ENCODE peak calls at places on chromosomes 2 and 18, in four cellular contexts. One of them, this sample, is unnamed.

GRCh38 chr18:10912790-10913560 is 236.4 kb downstream of the PIEZO2 start:
- DNase-seq in stimulated activated CD4-positive, alpha-beta T cell treated with anti-CD3 and anti-CD28 coated beads, TNF-alpha, amount 100 ng/mL, for 1 hour: no peak
- DNase-seq in IMR-90: peak; percentile 79
- DNase-seq in amniotic stem cell: peak; percentile 6
- DNase-seq in this sample: peak; percentile 96

GRCh38 chr2:109463891-109464290 is 149.9 kb downstream of the SEPTIN10 start:
- DNase-seq in IMR-90: no peak
- DNase-seq in amniotic stem cell: no peak
- DNase-seq in stimulated activated CD4-positive, alpha-beta T cell treated with anti-CD3 and anti-CD28 coated beads, TNF-alpha, amount 100 ng/mL, for 1 hour: no peak
- DNase-seq in this sample: no peak

GRCh38 chr2:99621106-99621505 is 131.3 kb upstream of the REV1 start:
- DNase-seq in stimulated activated CD4-positive, alpha-beta T cell treated with anti-CD3 and anti-CD28 coated beads, TNF-alpha, amount 100 ng/mL, for 1 hour: no peak
- DNase-seq in amniotic stem cell: no peak
- DNase-seq in IMR-90: no peak
- DNase-seq in this sample: no peak

GRCh38 chr2:240965296-240965904 is 33.0 kb upstream of the SNED1 start:
- DNase-seq in amniotic stem cell: no peak
- DNase-seq in IMR-90: no peak
- DNase-seq in stimulated activated CD4-positive, alpha-beta T cell treated with anti-CD3 and anti-CD28 coated beads, TNF-alpha, amount 100 ng/mL, for 1 hour: no peak
- DNase-seq in this sample: no peak

GRCh38 chr2:188119112-188119838 is 172.4 kb upstream of the GULP1 start:
- DNase-seq in amniotic stem cell: no peak
- DNase-seq in stimulated activated CD4-positive, alpha-beta T cell treated with anti-CD3 and anti-CD28 coated beads, TNF-alpha, amount 100 ng/mL, for 1 hour: no peak
- DNase-seq in IMR-90: no peak
- DNase-seq in this sample: no peak

GRCh38 chr2:207283356-207283755 is 117.6 kb upstream of the KLF7 start:
- DNase-seq in stimulated activated CD4-positive, alpha-beta T cell treated with anti-CD3 and anti-CD28 coated beads, TNF-alpha, amount 100 ng/mL, for 1 hour: no peak
- DNase-seq in amniotic stem cell: no peak
- DNase-seq in IMR-90: no peak
- DNase-seq in this sample: peak; percentile 66

GRCh38 chr2:157325786-157326185 is at the start of gene ERMN:
- DNase-seq in stimulated activated CD4-positive, alpha-beta T cell treated with anti-CD3 and anti-CD28 coated beads, TNF-alpha, amount 100 ng/mL, for 1 hour: no peak
- DNase-seq in IMR-90: no peak
- DNase-seq in amniotic stem cell: no peak
- DNase-seq in this sample: no peak

GRCh38 chr18:63002803-63003445 is 287.6 kb downstream of the PHLPP1 start:
- DNase-seq in IMR-90: no peak
- DNase-seq in stimulated activated CD4-positive, alpha-beta T cell treated with anti-CD3 and anti-CD28 coated beads, TNF-alpha, amount 100 ng/mL, for 1 hour: no peak
- DNase-seq in amniotic stem cell: no peak
- DNase-seq in this sample: no peak

GRCh38 chr2:25042321-25043240 is 705 bp downstream of the EFR3B start:
- DNase-seq in IMR-90: peak; percentile 10
- DNase-seq in amniotic stem cell: no peak
- DNase-seq in stimulated activated CD4-positive, alpha-beta T cell treated with anti-CD3 and anti-CD28 coated beads, TNF-alpha, amount 100 ng/mL, for 1 hour: no peak
- DNase-seq in this sample: peak; percentile 43

GRCh38 chr2:70904371-70905216 is 31.1 kb upstream of the ATP6V1B1 start:
- DNase-seq in stimulated activated CD4-positive, alpha-beta T cell treated with anti-CD3 and anti-CD28 coated beads, TNF-alpha, amount 100 ng/mL, for 1 hour: no peak
- DNase-seq in IMR-90: no peak
- DNase-seq in amniotic stem cell: no peak
- DNase-seq in this sample: no peak

GRCh38 chr2:200790185-200790584 is 21.5 kb upstream of the BZW1 start:
- DNase-seq in amniotic stem cell: no peak
- DNase-seq in stimulated activated CD4-positive, alpha-beta T cell treated with anti-CD3 and anti-CD28 coated beads, TNF-alpha, amount 100 ng/mL, for 1 hour: no peak
- DNase-seq in IMR-90: no peak
- DNase-seq in this sample: no peak

GRCh38 chr18:69876490-69876889 is 71.2 kb downstream of the CD226 start:
- DNase-seq in stimulated activated CD4-positive, alpha-beta T cell treated with anti-CD3 and anti-CD28 coated beads, TNF-alpha, amount 100 ng/mL, for 1 hour: no peak
- DNase-seq in IMR-90: no peak
- DNase-seq in amniotic stem cell: no peak
- DNase-seq in this sample: no peak

GRCh38 chr2:16746329-16746728 is 80.7 kb upstream of the CYRIA start:
- DNase-seq in stimulated activated CD4-positive, alpha-beta T cell treated with anti-CD3 and anti-CD28 coated beads, TNF-alpha, amount 100 ng/mL, for 1 hour: no peak
- DNase-seq in amniotic stem cell: no peak
- DNase-seq in IMR-90: no peak
- DNase-seq in this sample: no peak

GRCh38 chr2:227188292-227188691 is 23.9 kb downstream of the COL4A3 start:
- DNase-seq in IMR-90: peak; percentile 1
- DNase-seq in amniotic stem cell: no peak
- DNase-seq in stimulated activated CD4-positive, alpha-beta T cell treated with anti-CD3 and anti-CD28 coated beads, TNF-alpha, amount 100 ng/mL, for 1 hour: no peak
- DNase-seq in this sample: no peak

GRCh38 chr2:28271914-28272240 is 120.8 kb upstream of the FOSL2 start:
- DNase-seq in IMR-90: no peak
- DNase-seq in stimulated activated CD4-positive, alpha-beta T cell treated with anti-CD3 and anti-CD28 coated beads, TNF-alpha, amount 100 ng/mL, for 1 hour: no peak
- DNase-seq in amniotic stem cell: no peak
- DNase-seq in this sample: no peak

GRCh38 chr2:232869138-232870001 is 694 bp upstream of the SNORC start:
- DNase-seq in IMR-90: no peak
- DNase-seq in stimulated activated CD4-positive, alpha-beta T cell treated with anti-CD3 and anti-CD28 coated beads, TNF-alpha, amount 100 ng/mL, for 1 hour: no peak
- DNase-seq in amniotic stem cell: no peak
- DNase-seq in this sample: no peak

GRCh38 chr2:223591596-223591995 is 10.6 kb downstream of the SCG2 start:
- DNase-seq in IMR-90: peak; percentile 53
- DNase-seq in stimulated activated CD4-positive, alpha-beta T cell treated with anti-CD3 and anti-CD28 coated beads, TNF-alpha, amount 100 ng/mL, for 1 hour: no peak
- DNase-seq in amniotic stem cell: no peak
- DNase-seq in this sample: no peak

GRCh38 chr2:105886029-105886454 is 141.3 kb downstream of the NCK2 start:
- DNase-seq in stimulated activated CD4-positive, alpha-beta T cell treated with anti-CD3 and anti-CD28 coated beads, TNF-alpha, amount 100 ng/mL, for 1 hour: no peak
- DNase-seq in IMR-90: peak; percentile 81
- DNase-seq in amniotic stem cell: no peak
- DNase-seq in this sample: no peak

GRCh38 chr18:56284319-56284718 is 354.1 kb downstream of the TXNL1 start:
- DNase-seq in stimulated activated CD4-positive, alpha-beta T cell treated with anti-CD3 and anti-CD28 coated beads, TNF-alpha, amount 100 ng/mL, for 1 hour: no peak
- DNase-seq in amniotic stem cell: no peak
- DNase-seq in IMR-90: peak; percentile 56
- DNase-seq in this sample: no peak

GRCh38 chr2:227416669-227417068 is 28.9 kb upstream of the SCYGR1 start:
- DNase-seq in stimulated activated CD4-positive, alpha-beta T cell treated with anti-CD3 and anti-CD28 coated beads, TNF-alpha, amount 100 ng/mL, for 1 hour: no peak
- DNase-seq in IMR-90: no peak
- DNase-seq in amniotic stem cell: no peak
- DNase-seq in this sample: no peak

GRCh38 chr2:113080134-113080533 is 12.4 kb downstream of the IL1F10 start:
- DNase-seq in stimulated activated CD4-positive, alpha-beta T cell treated with anti-CD3 and anti-CD28 coated beads, TNF-alpha, amount 100 ng/mL, for 1 hour: peak; percentile 47
- DNase-seq in amniotic stem cell: no peak
- DNase-seq in IMR-90: no peak
- DNase-seq in this sample: peak; percentile 39

GRCh38 chr18:45834303-45834702 is 8.8 kb downstream of the SIGLEC15 start:
- DNase-seq in IMR-90: no peak
- DNase-seq in stimulated activated CD4-positive, alpha-beta T cell treated with anti-CD3 and anti-CD28 coated beads, TNF-alpha, amount 100 ng/mL, for 1 hour: no peak
- DNase-seq in amniotic stem cell: no peak
- DNase-seq in this sample: no peak

GRCh38 chr2:150153646-150154307 is 333.7 kb downstream of the RND3 start:
- DNase-seq in stimulated activated CD4-positive, alpha-beta T cell treated with anti-CD3 and anti-CD28 coated beads, TNF-alpha, amount 100 ng/mL, for 1 hour: no peak
- DNase-seq in IMR-90: no peak
- DNase-seq in amniotic stem cell: no peak
- DNase-seq in this sample: no peak

GRCh38 chr2:138922973-138923563 is 142.9 kb upstream of the NXPH2 start:
- DNase-seq in IMR-90: no peak
- DNase-seq in stimulated activated CD4-positive, alpha-beta T cell treated with anti-CD3 and anti-CD28 coated beads, TNF-alpha, amount 100 ng/mL, for 1 hour: no peak
- DNase-seq in amniotic stem cell: peak; percentile 6
- DNase-seq in this sample: peak; percentile 13

GRCh38 chr2:148561389-148561788 is 83.2 kb upstream of the EPC2 start:
- DNase-seq in stimulated activated CD4-positive, alpha-beta T cell treated with anti-CD3 and anti-CD28 coated beads, TNF-alpha, amount 100 ng/mL, for 1 hour: no peak
- DNase-seq in IMR-90: no peak
- DNase-seq in amniotic stem cell: no peak
- DNase-seq in this sample: no peak

GRCh38 chr2:127597984-127598380 is 48.0 kb upstream of the GPR17 start:
- DNase-seq in stimulated activated CD4-positive, alpha-beta T cell treated with anti-CD3 and anti-CD28 coated beads, TNF-alpha, amount 100 ng/mL, for 1 hour: no peak
- DNase-seq in amniotic stem cell: no peak
- DNase-seq in IMR-90: peak; percentile 61
- DNase-seq in this sample: no peak

GRCh38 chr2:67384115-67384823 is 12.9 kb upstream of the ETAA1 start:
- DNase-seq in IMR-90: no peak
- DNase-seq in stimulated activated CD4-positive, alpha-beta T cell treated with anti-CD3 and anti-CD28 coated beads, TNF-alpha, amount 100 ng/mL, for 1 hour: no peak
- DNase-seq in amniotic stem cell: no peak
- DNase-seq in this sample: no peak

GRCh38 chr2:54063967-54064535 is 51.4 kb upstream of the ACYP2 start:
- DNase-seq in amniotic stem cell: no peak
- DNase-seq in stimulated activated CD4-positive, alpha-beta T cell treated with anti-CD3 and anti-CD28 coated beads, TNF-alpha, amount 100 ng/mL, for 1 hour: no peak
- DNase-seq in IMR-90: no peak
- DNase-seq in this sample: no peak

GRCh38 chr2:177143444-177143843 is 69.2 kb upstream of the HNRNPA3 start:
- DNase-seq in IMR-90: peak; percentile 66
- DNase-seq in stimulated activated CD4-positive, alpha-beta T cell treated with anti-CD3 and anti-CD28 coated beads, TNF-alpha, amount 100 ng/mL, for 1 hour: no peak
- DNase-seq in amniotic stem cell: no peak
- DNase-seq in this sample: peak; percentile 96

GRCh38 chr2:221529943-221530652 is 42.0 kb downstream of the EPHA4 start:
- DNase-seq in IMR-90: peak; percentile 93
- DNase-seq in amniotic stem cell: peak; percentile 4
- DNase-seq in stimulated activated CD4-positive, alpha-beta T cell treated with anti-CD3 and anti-CD28 coated beads, TNF-alpha, amount 100 ng/mL, for 1 hour: no peak
- DNase-seq in this sample: peak; percentile 85

GRCh38 chr18:59298871-59299270 is 19.6 kb downstream of the CPLX4 start:
- DNase-seq in IMR-90: no peak
- DNase-seq in amniotic stem cell: no peak
- DNase-seq in stimulated activated CD4-positive, alpha-beta T cell treated with anti-CD3 and anti-CD28 coated beads, TNF-alpha, amount 100 ng/mL, for 1 hour: no peak
- DNase-seq in this sample: no peak

GRCh38 chr18:63974991-63975390 is 5.1 kb downstream of the SERPINB8 start:
- DNase-seq in IMR-90: peak; percentile 30
- DNase-seq in stimulated activated CD4-positive, alpha-beta T cell treated with anti-CD3 and anti-CD28 coated beads, TNF-alpha, amount 100 ng/mL, for 1 hour: no peak
- DNase-seq in amniotic stem cell: no peak
- DNase-seq in this sample: peak; percentile 49

GRCh38 chr2:102674370-102674769 is 55.0 kb downstream of the SLC9A2 start:
- DNase-seq in amniotic stem cell: no peak
- DNase-seq in IMR-90: no peak
- DNase-seq in stimulated activated CD4-positive, alpha-beta T cell treated with anti-CD3 and anti-CD28 coated beads, TNF-alpha, amount 100 ng/mL, for 1 hour: no peak
- DNase-seq in this sample: no peak

GRCh38 chr2:230947235-230947576 is 22.2 kb upstream of the GPR55 start:
- DNase-seq in IMR-90: no peak
- DNase-seq in stimulated activated CD4-positive, alpha-beta T cell treated with anti-CD3 and anti-CD28 coated beads, TNF-alpha, amount 100 ng/mL, for 1 hour: no peak
- DNase-seq in amniotic stem cell: no peak
- DNase-seq in this sample: no peak

This sample was measured in dermis blood vessel endothelial cell.